ENCODE peak calls at places on chromosomes 6 and 20, in seven cellular contexts. Z, H, M, O, D, V and N are unnamed samples.

GRCh38 chr20:21493049-21493448 is 20.8 kb downstream of the NKX2-2 start:
- DNase-seq in Z (no peak), H (no peak), M (no peak), O (no peak), D (no peak), V (no peak), N (no peak)

GRCh38 chr6:166104872-166105271 is 62.8 kb downstream of the TBXT start:
- DNase-seq in Z (no peak), H (no peak), M (no peak), O (no peak), D (no peak), V (no peak), N (no peak)

GRCh38 chr6:72464791-72465691 is 156.8 kb upstream of the KCNQ5 start:
- DNase-seq in Z (no peak), H (no peak), M (no peak), O (peak; percentile 19), D (no peak), V (peak; percentile 49), N (no peak)

GRCh38 chr20:48164566-48165400 is 379.5 kb upstream of the SULF2 start:
- DNase-seq in Z (no peak), H (no peak), M (no peak), O (no peak), D (no peak), V (no peak), N (no peak)

GRCh38 chr6:131124341-131125071 is 10.8 kb upstream of the AKAP7 start:
- DNase-seq in Z (no peak), H (no peak), M (no peak), O (no peak), D (no peak), V (no peak), N (no peak)

GRCh38 chr6:161228096-161228495 is 45.8 kb downstream of the AGPAT4 start:
- DNase-seq in Z (no peak), H (no peak), M (no peak), O (no peak), D (no peak), V (no peak), N (no peak)

GRCh38 chr6:46419576-46420002 is 71.7 kb downstream of the RCAN2 start:
- DNase-seq in Z (no peak), H (peak; percentile 66), M (peak; percentile 24), O (peak; percentile 80), D (peak; percentile 60), V (no peak), N (peak; percentile 88)

GRCh38 chr20:40414843-40415615 is 274.0 kb downstream of the MAFB start:
- DNase-seq in Z (no peak), H (no peak), M (no peak), O (no peak), D (no peak), V (no peak), N (no peak)

GRCh38 chr6:155495011-155495768 is 39.6 kb upstream of the NOX3 start:
- DNase-seq in Z (peak; percentile 73), H (peak; percentile 80), M (peak; percentile 23), O (peak; percentile 59), D (no peak), V (peak; percentile 55), N (no peak)

GRCh38 chr20:48617481-48617880 is 210.3 kb downstream of the PREX1 start:
- DNase-seq in Z (peak; percentile 71), H (no peak), M (no peak), O (no peak), D (no peak), V (no peak), N (no peak)

GRCh38 chr6:52594216-52594615 is 17.4 kb upstream of the TRAM2 start:
- DNase-seq in Z (no peak), H (no peak), M (no peak), O (no peak), D (no peak), V (no peak), N (no peak)

GRCh38 chr6:35737413-35738211 is 780 bp downstream of the ARMC12 start:
- DNase-seq in Z (no peak), H (no peak), M (peak; percentile 52), O (peak; percentile 86), D (peak; percentile 65), V (no peak), N (peak; percentile 92)

GRCh38 chr6:2029130-2029794 is 216.1 kb downstream of the GMDS start:
- DNase-seq in Z (no peak), H (no peak), M (no peak), O (no peak), D (no peak), V (no peak), N (no peak)

GRCh38 chr6:2021713-2022125 is 223.7 kb downstream of the GMDS start:
- DNase-seq in Z (peak; percentile 84), H (peak; percentile 67), M (no peak), O (peak; percentile 14), D (no peak), V (peak; percentile 66), N (no peak)

GRCh38 chr6:2029952-2030351 is 215.5 kb downstream of the GMDS start:
- DNase-seq in Z (no peak), H (no peak), M (no peak), O (no peak), D (no peak), V (no peak), N (no peak)

GRCh38 chr6:2028457-2029038 is 216.9 kb downstream of the GMDS start:
- DNase-seq in Z (no peak), H (no peak), M (no peak), O (no peak), D (no peak), V (no peak), N (peak; percentile 71)

GRCh38 chr6:2026133-2026532 is 219.3 kb downstream of the GMDS start:
- DNase-seq in Z (no peak), H (no peak), M (no peak), O (no peak), D (no peak), V (no peak), N (no peak)
- H3K4me3 ChIP-seq in Z (no peak overlapping the region), H (no peak overlapping the region), M (no peak overlapping the region), O (no peak overlapping the region), D (no peak overlapping the region), V (no peak overlapping the region), N (no peak overlapping the region)

GRCh38 chr20:39213476-39214145 is 251.5 kb downstream of the DHX35 start:
- DNase-seq in Z (no peak), H (no peak), M (no peak), O (no peak), D (no peak), V (no peak), N (no peak)
- H3K4me3 ChIP-seq in Z (no peak overlapping the region), H (no peak overlapping the region), M (no peak overlapping the region), O (no peak overlapping the region), D (no peak overlapping the region), V (no peak overlapping the region), N (no peak overlapping the region)

DNA sequence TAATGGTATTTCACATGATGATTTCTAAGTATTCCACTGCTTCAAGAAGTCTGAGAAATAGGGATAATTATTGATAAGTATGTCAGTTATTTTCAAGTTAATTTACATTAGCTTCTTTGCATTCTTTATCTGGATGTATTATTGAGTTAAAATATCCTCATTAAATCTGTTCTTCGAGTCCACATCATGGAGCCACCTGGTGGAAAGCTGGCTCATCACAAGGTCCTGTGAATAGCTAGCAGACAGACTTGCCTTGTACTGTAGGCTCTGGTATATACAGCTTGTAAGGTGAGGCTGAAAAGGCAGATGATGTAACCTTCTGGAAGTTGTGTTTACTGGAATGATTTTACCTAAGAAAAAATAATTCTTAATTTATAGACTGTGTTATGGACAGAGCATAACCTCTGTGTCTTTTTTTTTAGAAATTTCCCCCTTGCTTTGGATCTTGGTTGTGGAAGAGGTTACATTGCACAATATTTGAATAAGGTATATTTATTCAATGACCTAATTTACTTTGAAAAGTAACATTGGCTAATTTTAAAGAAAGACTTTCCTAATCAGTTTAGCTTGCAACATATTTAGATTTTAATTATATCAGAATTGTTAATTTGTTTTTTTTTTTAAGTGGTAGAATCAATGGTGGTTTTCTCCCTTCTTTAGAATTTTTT is 3.5 kb downstream of the NDUFAF5 start:
- DNase-seq in Z (no peak), H (no peak), M (peak; percentile 62), O (peak; percentile 79), D (peak; percentile 65), V (no peak), N (peak; percentile 77)
- H3K4me3 ChIP-seq in Z (no peak overlapping the region), H (no peak overlapping the region), M (no peak overlapping the region), O (no peak overlapping the region), D (no peak overlapping the region), V (no peak overlapping the region), N (no peak overlapping the region)

GRCh38 chr6:22471746-22472145 is 97.6 kb upstream of the HDGFL1 start:
- DNase-seq in Z (no peak), H (no peak), M (no peak), O (no peak), D (no peak), V (no peak), N (no peak)
- H3K4me3 ChIP-seq in Z (no peak overlapping the region), H (no peak overlapping the region), M (no peak overlapping the region), O (no peak overlapping the region), D (no peak overlapping the region), V (no peak overlapping the region), N (no peak overlapping the region)

GRCh38 chr6:54037277-54037779 is 73.9 kb upstream of the MLIP start:
- DNase-seq in Z (no peak), H (no peak), M (no peak), O (no peak), D (no peak), V (no peak), N (no peak)

GRCh38 chr6:54043360-54043759 is 67.9 kb upstream of the MLIP start:
- DNase-seq in Z (no peak), H (no peak), M (no peak), O (no peak), D (no peak), V (no peak), N (no peak)

GRCh38 chr6:54041239-54041638 is 70.0 kb upstream of the MLIP start:
- DNase-seq in Z (no peak), H (no peak), M (no peak), O (no peak), D (no peak), V (no peak), N (no peak)

GRCh38 chr6:54040545-54040944 is 70.7 kb upstream of the MLIP start:
- DNase-seq in Z (no peak), H (no peak), M (no peak), O (no peak), D (no peak), V (no peak), N (no peak)
- H3K4me3 ChIP-seq in Z (no peak overlapping the region), H (no peak overlapping the region), M (no peak overlapping the region), O (no peak overlapping the region), D (no peak overlapping the region), V (no peak overlapping the region), N (no peak overlapping the region)

DNA sequence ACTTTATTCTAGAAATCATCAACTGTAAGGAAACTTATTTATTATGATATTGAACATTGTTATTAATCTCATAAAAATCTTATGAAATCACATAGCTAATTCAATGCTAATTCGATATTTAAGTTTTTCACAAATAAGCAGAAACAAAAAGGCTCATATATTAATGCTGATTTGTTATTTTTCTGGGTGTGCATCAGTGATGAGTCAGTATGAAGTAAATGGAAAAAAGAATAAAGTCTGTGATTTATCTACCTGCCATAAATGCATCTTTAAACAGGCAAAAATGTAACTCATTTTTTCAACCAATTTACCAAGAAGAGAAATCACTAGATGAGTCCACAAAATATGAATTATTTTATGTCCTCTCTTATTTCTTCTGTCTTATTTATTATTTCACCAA is 253.5 kb downstream of the PTPRK start:
- DNase-seq in Z (no peak), H (no peak), M (no peak), O (no peak), D (no peak), V (no peak), N (no peak)
- H3K4me3 ChIP-seq in Z (no peak overlapping the region), H (no peak overlapping the region), M (no peak overlapping the region), O (no peak overlapping the region), D (no peak overlapping the region), V (no peak overlapping the region), N (no peak overlapping the region)